ENCODE peak calls at places on chromosomes 11 and 22, in six cellular contexts. D, I, W, S, M and J are unnamed samples.

GRCh38 chr22:19710769-19711106 is 3.6 kb upstream of the SEPTIN5 start:
- DNase-seq in M (no peak), S (no peak), W (no peak), D (no peak), I (no peak), J (no peak)

GRCh38 chr11:12380565-12381325 is 3.4 kb downstream of the PARVA start:
- DNase-seq in W (no peak), D (no peak), S (no peak), M (no peak), I (no peak), J (no peak)

GRCh38 chr11:64788321-64789215 is 10.2 kb upstream of the SF1 start:
- DNase-seq in D (no peak), I (no peak), W (no peak), M (no peak), S (no peak), J (no peak)

GRCh38 chr11:111183706-111184105 is 61.8 kb upstream of the POU2AF2 start:
- DNase-seq in M (no peak), D (no peak), W (no peak), S (no peak), I (no peak), J (no peak)

GRCh38 chr11:61814958-61815789 is 1.6 kb downstream of the FADS1 start:
- DNase-seq in S (peak; percentile 94), M (no peak), D (peak; percentile 93), I (peak; percentile 83), W (peak; percentile 97), J (peak; percentile 83)

GRCh38 chr11:19677380-19678080 is 35.1 kb upstream of the NAV2 start:
- DNase-seq in W (no peak), S (no peak), D (no peak), M (no peak), I (no peak), J (no peak)

GRCh38 chr22:17773606-17774205 is 563 bp downstream of the BID start:
- DNase-seq in M (peak; percentile 34), S (peak; percentile 26), W (peak; percentile 80), I (no peak), D (peak; percentile 55), J (peak; percentile 67)

GRCh38 chr11:129280027-129280811 is 88.1 kb upstream of the ARHGAP32 start:
- DNase-seq in I (no peak), W (peak; percentile 75), D (no peak), M (no peak), S (no peak), J (no peak)

GRCh38 chr11:75562048-75562835 is at the start of gene SERPINH1:
- DNase-seq in M (peak; percentile 50), S (peak; percentile 83), D (peak; percentile 93), W (peak; percentile 82), I (no peak), J (peak; percentile 47)

GRCh38 chr11:62671604-62672528 is at the start of the genes LBHD1 and UQCC3:
- DNase-seq in I (no peak), M (peak; percentile 50), D (peak; percentile 96), S (peak; percentile 88), W (peak; percentile 96), J (peak; percentile 88)

GRCh38 chr11:86719781-86720463 is 47.5 kb upstream of the ME3 start:
- DNase-seq in W (no peak), D (peak; percentile 77), S (peak; percentile 97), I (peak; percentile 94), M (no peak), J (no peak)

GRCh38 chr11:18144243-18144642 is 11.9 kb downstream of the MRGPRX3 start:
- DNase-seq in I (no peak), D (no peak), W (no peak), S (peak; percentile 57), M (no peak), J (no peak)

GRCh38 chr11:63567044-63567840 is 4.1 kb upstream of the PLAAT2 start:
- DNase-seq in D (peak; percentile 63), W (no peak), S (peak; percentile 89), M (no peak), I (peak; percentile 98), J (peak; percentile 38)

GRCh38 chr11:100930185-100930778 is 199.3 kb downstream of the PGR start:
- DNase-seq in I (no peak), S (peak; percentile 70), M (no peak), W (peak; percentile 76), D (peak; percentile 82), J (no peak)

GRCh38 chr22:20234760-20235452 is 33.2 kb downstream of the RTN4R start:
- DNase-seq in W (no peak), D (no peak), I (no peak), M (no peak), S (no peak), J (no peak)

GRCh38 chr11:130620566-130620965 is 172.1 kb downstream of the ADAMTS15 start:
- DNase-seq in S (no peak), W (no peak), I (no peak), D (no peak), M (no peak), J (no peak)

GRCh38 chr11:123381817-123382554 is 48.1 kb upstream of the GRAMD1B start:
- DNase-seq in D (no peak), S (no peak), I (no peak), M (no peak), W (no peak), J (no peak)